ENCODE peak calls at places on chromosomes 7 and 10, in four cellular contexts. I is sigmoid colon, X is heart left ventricle, F is prostate gland. Z is an unnamed sample.

GRCh38 chr7:30921540-30921930 is 9.9 kb downstream of the AQP1 start:
- DNase-seq in I (no peak), X (peak), F (no peak), Z (peak)

GRCh38 chr7:131753620-131754222 is 197.3 kb upstream of the PODXL start:
- DNase-seq in I (no peak), X (no peak), F (no peak), Z (no peak)

GRCh38 chr7:129613016-129613337 is 1.5 kb downstream of the NRF1 start:
- DNase-seq in I (no peak), X (no peak), F (no peak), Z (no peak)

GRCh38 chr7:31236868-31237267 is 103.7 kb downstream of the NEUROD6 start:
- DNase-seq in I (no peak), X (no peak), F (no peak), Z (no peak)

GRCh38 chr7:20351901-20352300 is 21.2 kb downstream of the ITGB8 start:
- DNase-seq in I (no peak), X (no peak), F (no peak), Z (no peak)

GRCh38 chr7:66500087-66500486 is 128.6 kb upstream of the KCTD7 start:
- DNase-seq in I (peak), X (no peak), F (no peak), Z (no peak)

GRCh38 chr10:33150904-33151303 is 183.6 kb downstream of the NRP1 start:
- DNase-seq in I (no peak), X (no peak), F (no peak), Z (no peak)

GRCh38 chr10:80163741-80164341 is 31.3 kb downstream of the PLAC9 start:
- DNase-seq in I (no peak), X (peak), F (no peak), Z (no peak)

GRCh38 chr7:22696672-22697071 is 30.3 kb upstream of the IL6 start:
- DNase-seq in I (no peak), X (no peak), F (no peak), Z (no peak)

GRCh38 chr10:4431114-4431862 is 394.7 kb upstream of the AKR1E2 start:
- DNase-seq in I (no peak), X (no peak), F (no peak), Z (no peak)

GRCh38 chr10:75967491-75967890 is 536.1 kb downstream of the LRMDA start:
- DNase-seq in I (no peak), X (no peak), F (no peak), Z (no peak)

GRCh38 chr7:98956937-98957336 is 78.6 kb downstream of the TRRAP start:
- DNase-seq in I (no peak), X (peak), F (no peak), Z (no peak)

GRCh38 chr10:7181416-7181815 is 229.4 kb downstream of the SFMBT2 start:
- DNase-seq in I (no peak), X (no peak), F (no peak), Z (no peak)

GRCh38 chr7:150514748-150515222 is at the start of gene GIMAP7:
- DNase-seq in I (no peak), X (peak), F (no peak), Z (no peak)
- TF ChIP-seq POLR2A in I (no peak), X (no peak), F (no peak), Z (peak)

GRCh38 chr7:127794135-127794534 is 142.1 kb downstream of the SND1 start:
- DNase-seq in I (no peak), X (no peak), F (no peak), Z (no peak)

GRCh38 chr7:127793582-127793981 is 141.6 kb downstream of the SND1 start:
- DNase-seq in I (no peak), X (no peak), F (no peak), Z (no peak)

GRCh38 chr7:127791790-127792189 is 139.8 kb downstream of the SND1 start:
- DNase-seq in I (no peak), X (no peak), F (no peak), Z (no peak)

GRCh38 chr7:127794551-127794950 is 142.6 kb downstream of the SND1 start:
- DNase-seq in I (no peak), X (no peak), F (no peak), Z (no peak)

DNA sequence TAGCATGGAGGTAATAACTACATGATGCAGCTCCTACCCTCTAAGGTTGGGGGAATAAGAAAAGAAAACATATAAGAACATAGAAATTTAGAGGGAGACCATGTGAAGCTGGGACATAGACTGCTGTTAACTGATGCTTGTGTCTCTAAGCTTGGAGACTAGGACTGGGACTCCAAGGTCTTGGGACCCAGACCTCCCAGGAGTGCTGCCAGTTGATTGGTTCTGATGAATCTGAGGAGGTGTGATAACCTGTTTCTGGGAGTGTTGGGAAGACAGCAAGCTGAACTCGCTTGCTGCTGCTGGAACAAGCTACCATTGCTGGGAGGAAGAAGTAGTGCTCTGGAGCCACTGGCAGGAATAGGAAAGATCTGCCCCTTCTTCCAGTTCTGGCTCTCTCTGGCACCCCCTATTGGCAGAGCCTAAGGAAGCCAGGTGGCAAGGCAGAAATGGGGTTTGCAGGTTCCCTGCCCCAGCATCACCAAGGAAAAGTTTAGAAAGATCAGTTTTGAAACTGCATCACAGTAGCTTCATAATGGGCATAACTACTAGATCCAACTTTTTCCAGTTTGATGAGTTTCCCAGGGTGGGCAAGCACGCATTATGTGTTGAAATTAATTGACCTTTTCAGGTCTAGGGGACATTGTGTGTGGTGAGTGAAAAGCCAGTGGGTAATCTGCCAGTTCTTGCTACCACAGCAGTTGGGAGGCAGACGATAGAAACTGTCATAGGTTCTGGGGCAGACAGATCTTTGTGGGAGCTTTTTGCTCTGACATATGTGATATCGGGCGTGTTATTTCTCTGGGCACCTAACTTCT is 140.7 kb downstream of the SND1 start:
- DNase-seq in I (no peak), X (no peak), F (no peak), Z (no peak)
- TF ChIP-seq CTCF in I (no peak), X (peak), F (peak), Z (no peak)

GRCh38 chr10:93193886-93194285 is 120.2 kb downstream of the CYP26A1 start:
- DNase-seq in I (no peak), X (no peak), F (no peak), Z (no peak)

GRCh38 chr10:93199221-93199681 is 125.6 kb downstream of the CYP26A1 start:
- DNase-seq in I (peak), X (peak), F (peak), Z (peak)

DNA sequence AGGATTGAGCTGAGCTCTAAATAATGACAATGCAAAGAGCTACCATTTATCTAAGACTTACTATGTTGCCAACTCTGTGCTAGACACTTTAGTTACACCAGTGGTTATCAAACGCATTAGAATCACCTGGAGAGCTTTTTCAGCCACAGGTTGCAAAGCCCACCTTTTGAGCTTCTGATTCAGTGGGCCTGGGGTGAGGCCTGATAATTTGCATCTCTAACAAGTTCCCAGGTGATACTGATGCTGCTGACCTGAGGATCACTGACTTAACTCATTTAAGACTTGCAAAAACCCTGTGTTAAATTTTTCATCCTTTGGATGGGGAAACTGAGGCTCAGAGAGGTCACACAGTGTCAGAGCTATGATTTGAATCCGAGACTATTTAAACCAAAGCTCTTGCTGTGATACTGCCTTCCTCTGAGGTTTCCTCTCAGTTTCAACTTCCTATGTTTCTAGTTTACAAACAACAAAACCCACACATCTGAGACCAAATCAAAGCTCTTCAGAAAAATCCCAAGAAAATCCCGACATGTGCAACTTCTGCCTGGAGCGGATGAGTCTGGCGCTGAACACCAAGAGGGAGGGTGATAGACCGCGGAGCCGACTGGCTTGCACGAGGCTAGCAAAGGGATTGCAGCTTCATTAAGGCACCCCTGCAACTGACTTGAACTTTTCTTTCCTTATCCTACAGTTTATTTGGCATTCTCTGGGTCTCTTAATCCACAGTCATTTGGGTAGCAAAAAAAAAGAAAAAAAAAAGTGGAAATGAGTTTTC is 124.9 kb downstream of the CYP26A1 start:
- DNase-seq in I (no peak), X (no peak), F (no peak), Z (peak)
- H3K4me3 ChIP-seq in I (peak), X (peak), F (peak), Z (no peak)

GRCh38 chr10:133239990-133240389 is 2.3 kb downstream of the VENTX start:
- DNase-seq in I (no peak), X (no peak), F (no peak), Z (no peak)
- TF ChIP-seq POLR2A in I (no peak), X (no peak), F (no peak), Z (no peak)

DNA sequence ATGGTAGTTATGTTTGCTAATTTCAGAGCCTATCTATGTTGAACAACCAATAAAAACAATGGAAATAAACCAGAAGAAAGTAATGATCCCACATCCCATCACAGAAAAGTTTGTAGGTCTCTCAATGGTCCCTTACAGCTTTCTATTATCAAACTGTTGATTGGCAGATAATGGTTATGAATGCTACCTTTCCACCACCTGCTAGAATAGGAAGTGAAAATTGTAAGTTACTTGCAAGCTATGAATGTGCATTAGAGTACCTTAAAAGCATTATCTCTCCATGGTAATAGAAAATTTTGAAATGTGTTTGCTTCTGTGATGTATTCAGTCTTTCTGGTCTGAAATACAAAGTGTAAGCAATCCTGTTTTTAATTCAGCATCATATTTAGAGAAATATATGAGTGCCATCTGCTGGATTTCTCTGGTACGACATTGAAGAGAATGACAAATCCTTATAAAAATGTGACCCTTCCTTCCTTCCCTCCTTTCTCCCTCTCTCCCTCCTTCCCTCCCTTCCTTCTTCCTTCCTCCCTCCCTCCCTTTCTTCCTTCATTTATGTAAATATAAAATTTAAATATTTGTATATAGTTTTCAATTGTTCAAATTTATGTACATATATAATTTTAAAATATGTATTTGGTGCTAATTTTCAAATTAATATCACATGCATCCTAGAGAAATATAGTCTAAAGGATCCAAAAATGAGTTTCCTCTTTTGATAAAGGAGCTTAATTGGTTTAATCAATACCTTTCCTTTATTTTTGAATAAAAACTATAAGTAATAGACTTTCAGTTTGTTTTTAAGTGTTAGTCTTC is 41.4 kb upstream of the PNLIPRP3 start:
- DNase-seq in I (no peak), X (no peak), F (no peak), Z (no peak)
- TF ChIP-seq CTCF in I (peak), X (peak), F (peak), Z (no peak)

GRCh38 chr10:49608925-49609282 is 1.2 kb upstream of the SLC18A3 start:
- DNase-seq in I (peak), X (no peak), F (no peak), Z (no peak)
- H3K4me3 ChIP-seq in I (no peak), X (no peak), F (no peak), Z (no peak)